ENCODE peak calls at places on chromosomes 3 and 15, in eight cellular contexts. One of them, this sample, is unnamed. For H3K4me1, the result is how much of the 10 kb centered on the place peaks cover.

GRCh38 chr3:155704041-155704440 is 40.8 kb downstream of the PLCH1 start:
- DNase-seq in sigmoid colon: no peak
- DNase-seq in stomach: no peak
- DNase-seq in transverse colon: no peak
- DNase-seq in HCT116: no peak
- DNase-seq in breast epithelium: peak
- DNase-seq in GM23338: no peak
- DNase-seq in HepG2: no peak
- DNase-seq in this sample: no peak

GRCh38 chr15:58267026-58267425 is 128.8 kb downstream of the AQP9 start:
- DNase-seq in sigmoid colon: no peak
- DNase-seq in stomach: no peak
- DNase-seq in transverse colon: no peak
- DNase-seq in HCT116: no peak
- DNase-seq in breast epithelium: no peak
- DNase-seq in GM23338: no peak
- DNase-seq in HepG2: no peak
- DNase-seq in this sample: no peak

GRCh38 chr3:49653016-49653415 is 21.1 kb upstream of the APEH start:
- DNase-seq in sigmoid colon: no peak
- DNase-seq in stomach: no peak
- DNase-seq in transverse colon: no peak
- DNase-seq in HCT116: no peak
- DNase-seq in breast epithelium: no peak
- DNase-seq in GM23338: no peak
- DNase-seq in HepG2: no peak
- DNase-seq in this sample: no peak

GRCh38 chr3:47910777-47911440 is 105.3 kb downstream of the MAP4 start:
- DNase-seq in sigmoid colon: no peak
- DNase-seq in stomach: no peak
- DNase-seq in transverse colon: no peak
- DNase-seq in HCT116: peak
- DNase-seq in breast epithelium: no peak
- DNase-seq in GM23338: no peak
- DNase-seq in HepG2: peak
- DNase-seq in this sample: no peak

GRCh38 chr3:194537732-194538247 is 51.0 kb upstream of the ATP13A3 start:
- DNase-seq in sigmoid colon: no peak
- DNase-seq in stomach: peak
- DNase-seq in transverse colon: peak
- DNase-seq in HCT116: no peak
- DNase-seq in breast epithelium: peak
- DNase-seq in GM23338: no peak
- DNase-seq in HepG2: peak
- DNase-seq in this sample: no peak

GRCh38 chr3:160720123-160720746 is 35.8 kb upstream of the PPM1L start:
- DNase-seq in sigmoid colon: no peak
- DNase-seq in stomach: no peak
- DNase-seq in transverse colon: no peak
- DNase-seq in HCT116: no peak
- DNase-seq in breast epithelium: no peak
- DNase-seq in GM23338: peak
- DNase-seq in HepG2: no peak
- DNase-seq in this sample: no peak

GRCh38 chr3:71865727-71866126 is 80.8 kb upstream of the PROK2 start:
- DNase-seq in sigmoid colon: no peak
- DNase-seq in stomach: no peak
- DNase-seq in transverse colon: no peak
- DNase-seq in HCT116: no peak
- DNase-seq in breast epithelium: no peak
- DNase-seq in GM23338: no peak
- DNase-seq in HepG2: no peak
- DNase-seq in this sample: no peak

GRCh38 chr3:167684389-167684993 is 30.7 kb upstream of the WDR49 start:
- DNase-seq in sigmoid colon: no peak
- DNase-seq in stomach: no peak
- DNase-seq in transverse colon: no peak
- DNase-seq in HCT116: peak
- DNase-seq in breast epithelium: peak
- DNase-seq in GM23338: peak
- DNase-seq in HepG2: peak
- DNase-seq in this sample: no peak

GRCh38 chr15:32991544-32992192 is 202.8 kb downstream of the FMN1 start:
- DNase-seq in sigmoid colon: no peak
- DNase-seq in stomach: no peak
- DNase-seq in transverse colon: no peak
- DNase-seq in HCT116: no peak
- DNase-seq in breast epithelium: no peak
- DNase-seq in GM23338: no peak
- DNase-seq in HepG2: no peak
- DNase-seq in this sample: no peak

GRCh38 chr15:38490231-38490630 is 36.3 kb downstream of the FAM98B start:
- DNase-seq in sigmoid colon: no peak
- DNase-seq in stomach: no peak
- DNase-seq in transverse colon: no peak
- DNase-seq in HCT116: no peak
- DNase-seq in breast epithelium: no peak
- DNase-seq in GM23338: no peak
- DNase-seq in HepG2: no peak
- DNase-seq in this sample: no peak

GRCh38 chr15:76336254-76337046 is at the start of gene ISL2:
- DNase-seq in sigmoid colon: peak
- DNase-seq in stomach: peak
- DNase-seq in transverse colon: peak
- DNase-seq in HCT116: peak
- DNase-seq in breast epithelium: no peak
- DNase-seq in GM23338: peak
- DNase-seq in HepG2: peak
- DNase-seq in this sample: peak

GRCh38 chr3:58793052-58793451 is 126.5 kb upstream of the FAM3D start:
- DNase-seq in sigmoid colon: no peak
- DNase-seq in stomach: no peak
- DNase-seq in transverse colon: no peak
- DNase-seq in HCT116: no peak
- DNase-seq in breast epithelium: no peak
- DNase-seq in GM23338: no peak
- DNase-seq in HepG2: no peak
- DNase-seq in this sample: no peak

GRCh38 chr15:43209059-43209824 is 11.6 kb downstream of the EPB42 start:
- DNase-seq in sigmoid colon: no peak
- DNase-seq in stomach: no peak
- DNase-seq in transverse colon: no peak
- DNase-seq in HCT116: no peak
- DNase-seq in breast epithelium: no peak
- DNase-seq in GM23338: peak
- DNase-seq in HepG2: peak
- DNase-seq in this sample: no peak

GRCh38 chr3:14371573-14372474 is 30.6 kb upstream of the SLC6A6 start:
- DNase-seq in sigmoid colon: peak
- DNase-seq in stomach: peak
- DNase-seq in transverse colon: peak
- DNase-seq in HCT116: peak
- DNase-seq in breast epithelium: peak
- DNase-seq in GM23338: no peak
- DNase-seq in HepG2: peak
- DNase-seq in this sample: peak

GRCh38 chr3:71395927-71396695 is 187.4 kb downstream of the FOXP1 start:
- DNase-seq in sigmoid colon: no peak
- DNase-seq in stomach: no peak
- DNase-seq in transverse colon: no peak
- DNase-seq in HCT116: no peak
- DNase-seq in breast epithelium: no peak
- DNase-seq in GM23338: no peak
- DNase-seq in HepG2: no peak
- DNase-seq in this sample: no peak

GRCh38 chr3:78823859-78824258 is 943.9 kb downstream of the ROBO1 start:
- DNase-seq in sigmoid colon: no peak
- DNase-seq in stomach: no peak
- DNase-seq in transverse colon: no peak
- DNase-seq in HCT116: no peak
- DNase-seq in breast epithelium: no peak
- DNase-seq in GM23338: no peak
- DNase-seq in HepG2: peak
- DNase-seq in this sample: no peak
- TF ChIP-seq POLR2AphosphoS5 in sigmoid colon: no peak
- TF ChIP-seq POLR2AphosphoS5 in stomach: no peak
- TF ChIP-seq POLR2AphosphoS5 in transverse colon: no peak
- TF ChIP-seq POLR2AphosphoS5 in HCT116: no peak
- TF ChIP-seq POLR2AphosphoS5 in breast epithelium: no peak
- TF ChIP-seq POLR2AphosphoS5 in GM23338: no peak
- TF ChIP-seq POLR2AphosphoS5 in HepG2: no peak
- TF ChIP-seq POLR2AphosphoS5 in this sample: no peak

GRCh38 chr15:51939216-51939615 is 32.4 kb downstream of the LEO1 start:
- DNase-seq in sigmoid colon: no peak
- DNase-seq in stomach: no peak
- DNase-seq in transverse colon: no peak
- DNase-seq in HCT116: no peak
- DNase-seq in breast epithelium: no peak
- DNase-seq in GM23338: no peak
- DNase-seq in HepG2: no peak
- DNase-seq in this sample: no peak

GRCh38 chr15:51935466-51936118 is 36.0 kb downstream of the LEO1 start:
- DNase-seq in sigmoid colon: no peak
- DNase-seq in stomach: no peak
- DNase-seq in transverse colon: no peak
- DNase-seq in HCT116: no peak
- DNase-seq in breast epithelium: no peak
- DNase-seq in GM23338: no peak
- DNase-seq in HepG2: no peak
- DNase-seq in this sample: no peak

GRCh38 chr15:51936119-51936478 is 35.5 kb downstream of the LEO1 start:
- DNase-seq in sigmoid colon: no peak
- DNase-seq in stomach: no peak
- DNase-seq in transverse colon: no peak
- DNase-seq in HCT116: no peak
- DNase-seq in breast epithelium: no peak
- DNase-seq in GM23338: peak
- DNase-seq in HepG2: no peak
- DNase-seq in this sample: no peak

DNA sequence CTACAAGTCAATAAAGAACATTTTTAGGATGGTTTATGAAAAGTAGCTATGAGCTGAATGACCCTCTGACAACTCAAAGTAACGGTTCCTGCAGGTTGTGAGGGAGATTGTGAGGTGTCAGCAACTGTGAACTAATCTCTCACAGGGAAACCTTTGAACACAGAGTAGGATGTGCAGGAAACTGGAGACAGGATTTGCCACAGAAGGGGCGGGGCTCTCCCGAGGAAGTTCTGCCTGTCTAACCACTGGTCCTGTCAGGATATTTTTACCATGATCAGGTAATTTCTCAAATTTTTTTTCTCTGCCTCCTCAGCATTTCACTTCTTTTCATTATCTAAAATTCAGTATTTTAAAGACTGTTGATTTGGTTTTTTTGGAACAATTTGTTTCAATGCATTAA is 33.3 kb downstream of the LEO1 start:
- DNase-seq in sigmoid colon: no peak
- DNase-seq in stomach: no peak
- DNase-seq in transverse colon: no peak
- DNase-seq in HCT116: no peak
- DNase-seq in breast epithelium: no peak
- DNase-seq in GM23338: no peak
- DNase-seq in HepG2: no peak
- DNase-seq in this sample: no peak
- H3K4me1 ChIP-seq in sigmoid colon: under half
- H3K4me1 ChIP-seq in stomach: under half
- H3K4me1 ChIP-seq in transverse colon: under half
- H3K4me1 ChIP-seq in HCT116: under half
- H3K4me1 ChIP-seq in breast epithelium: under half
- H3K4me1 ChIP-seq in GM23338: under half
- H3K4me1 ChIP-seq in HepG2: under half
- H3K4me1 ChIP-seq in this sample: under half

DNA sequence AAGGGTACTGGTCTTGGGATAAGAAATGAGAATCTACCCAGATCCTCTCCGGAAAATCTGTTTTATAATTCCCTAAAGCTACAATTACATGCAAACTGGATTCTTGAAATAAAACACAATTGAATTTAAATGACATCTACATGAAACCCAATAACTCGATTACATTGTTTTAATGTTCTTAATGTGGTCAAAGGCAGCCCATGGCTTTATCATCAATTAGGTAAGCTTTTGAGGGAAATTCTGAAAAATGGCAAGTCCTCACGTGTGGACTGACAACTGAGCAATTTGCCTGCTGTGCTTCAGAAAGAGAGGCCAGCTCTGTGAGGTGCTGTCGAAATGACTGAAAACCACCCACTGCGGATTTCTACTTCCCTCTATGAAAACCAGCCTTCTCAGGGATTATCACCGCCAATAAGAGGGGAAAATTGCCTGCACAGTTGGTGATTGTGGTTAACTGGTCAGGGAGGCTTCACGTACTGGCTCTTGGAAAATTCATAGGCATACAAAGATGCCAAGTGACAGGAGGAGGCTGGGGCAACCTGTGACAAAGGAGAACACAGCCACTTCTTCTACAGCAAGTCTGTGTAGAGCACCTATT is 200.8 kb upstream of the SLCO3A1 start:
- DNase-seq in sigmoid colon: no peak
- DNase-seq in stomach: no peak
- DNase-seq in transverse colon: no peak
- DNase-seq in HCT116: no peak
- DNase-seq in breast epithelium: no peak
- DNase-seq in GM23338: no peak
- DNase-seq in HepG2: no peak
- DNase-seq in this sample: no peak
- TF ChIP-seq POLR2AphosphoS5 in sigmoid colon: no peak
- TF ChIP-seq POLR2AphosphoS5 in stomach: no peak
- TF ChIP-seq POLR2AphosphoS5 in transverse colon: no peak
- TF ChIP-seq POLR2AphosphoS5 in HCT116: no peak
- TF ChIP-seq POLR2AphosphoS5 in breast epithelium: no peak
- TF ChIP-seq POLR2AphosphoS5 in GM23338: no peak
- TF ChIP-seq POLR2AphosphoS5 in HepG2: no peak
- TF ChIP-seq POLR2AphosphoS5 in this sample: no peak

GRCh38 chr15:78055923-78056713 is 21.4 kb downstream of the TBC1D2B start:
- DNase-seq in sigmoid colon: no peak
- DNase-seq in stomach: no peak
- DNase-seq in transverse colon: peak
- DNase-seq in HCT116: no peak
- DNase-seq in breast epithelium: no peak
- DNase-seq in GM23338: no peak
- DNase-seq in HepG2: peak
- DNase-seq in this sample: no peak
- H3K4me1 ChIP-seq in sigmoid colon: half or more
- H3K4me1 ChIP-seq in stomach: half or more
- H3K4me1 ChIP-seq in transverse colon: half or more
- H3K4me1 ChIP-seq in HCT116: under half
- H3K4me1 ChIP-seq in breast epithelium: under half
- H3K4me1 ChIP-seq in GM23338: under half
- H3K4me1 ChIP-seq in HepG2: half or more
- H3K4me1 ChIP-seq in this sample: half or more